ENCODE peak calls at places on chromosomes 16 and 17, in five cellular contexts. I is mucosa of descending colon, H is lower leg skin, J is mesothelial cell of epicardium, G is skeletal muscle cell. C is an unnamed sample.

GRCh38 chr17:44005865-44006580 is 1.6 kb downstream of the NAGS start:
- DNase-seq in I (peak), H (no peak), J (peak), G (no peak), C (no peak)

GRCh38 chr16:66923247-66923851 is 2.0 kb downstream of the RRAD start:
- DNase-seq in I (no peak), H (no peak), J (no peak), G (no peak), C (no peak)

GRCh38 chr16:82735696-82736095 is 108.9 kb downstream of the CDH13 start:
- DNase-seq in I (no peak), H (no peak), J (no peak), G (no peak), C (no peak)

GRCh38 chr16:62253926-62254325 is 217.7 kb upstream of the CDH8 start:
- DNase-seq in I (no peak), H (no peak), J (no peak), G (no peak), C (no peak)

GRCh38 chr17:10126554-10127493 is 71.6 kb downstream of the GAS7 start:
- DNase-seq in I (no peak), H (no peak), J (no peak), G (peak), C (peak)

GRCh38 chr17:75517277-75517865 is 1.0 kb downstream of the TSEN54 start:
- DNase-seq in I (peak), H (no peak), J (no peak), G (no peak), C (peak)

GRCh38 chr17:73650147-73650546 is 5.9 kb upstream of the SDK2 start:
- DNase-seq in I (peak), H (no peak), J (peak), G (no peak), C (no peak)

GRCh38 chr17:31248986-31249385 is 48.1 kb downstream of the OMG start:
- DNase-seq in I (no peak), H (no peak), J (no peak), G (no peak), C (no peak)

GRCh38 chr16:70594569-70594968 is 51.8 kb upstream of the IL34 start:
- DNase-seq in I (no peak), H (peak), J (no peak), G (no peak), C (no peak)

GRCh38 chr17:12918132-12918531 is 99.7 kb downstream of the ELAC2 start:
- DNase-seq in I (no peak), H (no peak), J (no peak), G (no peak), C (no peak)

C was measured in T47D.